ENCODE peak calls at places on chromosomes 1 and 21, in five cellular contexts. B is HCT116, W is DND-41, G is trophoblast cell, S is PC-3. I is an unnamed sample.

GRCh38 chr1:29171089-29171488 is 10.6 kb downstream of the SRSF4 start:
- DNase-seq in B (no peak), W (no peak), G (no peak), S (no peak), I (no peak)

GRCh38 chr21:42336065-42336464 is 14.7 kb downstream of the TFF2 start:
- DNase-seq in B (no peak), W (no peak), G (peak), S (no peak), I (no peak)

GRCh38 chr1:203407301-203407700 is 56.4 kb upstream of the FMOD start:
- DNase-seq in B (no peak), W (no peak), G (no peak), S (no peak), I (no peak)

GRCh38 chr1:161020573-161021167 is at the start of gene F11R:
- DNase-seq in B (no peak), W (no peak), G (peak), S (peak), I (no peak)

GRCh38 chr1:93414749-93415148 is 33.2 kb upstream of the FNBP1L start:
- DNase-seq in B (no peak), W (no peak), G (no peak), S (no peak), I (no peak)

GRCh38 chr21:38909929-38910328 is 104.2 kb downstream of the ETS2 start:
- DNase-seq in B (no peak), W (no peak), G (no peak), S (no peak), I (no peak)

GRCh38 chr1:173475564-173476196 is 1.5 kb upstream of the PRDX6 start:
- DNase-seq in B (no peak), W (no peak), G (peak), S (peak), I (peak)

GRCh38 chr1:103448560-103448959 is 76.9 kb upstream of the RNPC3 start:
- DNase-seq in B (no peak), W (no peak), G (no peak), S (no peak), I (peak)

GRCh38 chr1:201142854-201143725 is 11.2 kb downstream of the TMEM9 start:
- DNase-seq in B (no peak), W (no peak), G (no peak), S (no peak), I (no peak)

GRCh38 chr1:230794431-230794830 is 47.2 kb downstream of the CAPN9 start:
- DNase-seq in B (no peak), W (no peak), G (no peak), S (peak), I (no peak)

GRCh38 chr1:110050602-110051261 is 16.3 kb downstream of the STRIP1 start:
- DNase-seq in B (no peak), W (no peak), G (no peak), S (no peak), I (no peak)
- H3K4me2 ChIP-seq in B (no peak), W (no peak), G (no peak), S (no peak), I (no peak)

GRCh38 chr1:2352341-2353214 is 38.8 kb downstream of the MORN1 start:
- DNase-seq in B (no peak), W (no peak), G (no peak), S (no peak), I (no peak)
- H3K9ac ChIP-seq in B (no peak), W (no peak), G (no peak), S (no peak), I (no peak)

GRCh38 chr1:78334114-78334513 is 156.7 kb upstream of the PTGFR start:
- DNase-seq in B (no peak), W (no peak), G (no peak), S (no peak), I (no peak)

GRCh38 chr1:78340006-78340405 is 150.8 kb upstream of the PTGFR start:
- DNase-seq in B (peak), W (no peak), G (peak), S (peak), I (peak)

GRCh38 chr1:78333426-78334012 is 157.3 kb upstream of the PTGFR start:
- DNase-seq in B (peak), W (no peak), G (peak), S (peak), I (peak)

GRCh38 chr1:78334952-78335351 is 155.8 kb upstream of the PTGFR start:
- DNase-seq in B (no peak), W (no peak), G (no peak), S (no peak), I (no peak)

GRCh38 chr1:78339490-78339889 is 151.3 kb upstream of the PTGFR start:
- DNase-seq in B (no peak), W (no peak), G (peak), S (peak), I (peak)
- H2AFZ ChIP-seq in B (no peak), W (no peak), G (no peak), S (no peak), I (peak)

DNA sequence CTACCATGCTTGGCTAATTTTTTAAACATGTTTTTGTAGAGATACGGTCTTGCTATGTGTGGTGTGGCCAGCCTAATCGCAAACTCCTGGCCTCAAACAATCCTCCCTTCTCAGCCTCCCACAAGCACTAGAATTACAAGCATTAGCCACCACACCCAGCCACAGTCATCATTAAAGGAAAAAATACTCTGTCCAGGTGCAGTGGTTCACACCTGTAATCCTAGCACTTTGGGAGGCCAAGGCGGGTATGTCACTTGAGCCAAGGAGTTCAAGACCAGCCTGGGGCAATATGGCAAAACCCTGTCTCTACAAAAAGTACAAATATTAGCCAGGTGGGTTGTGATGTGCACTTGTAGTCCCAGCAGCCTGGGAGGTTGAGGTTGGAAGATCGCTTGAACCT is 25.0 kb upstream of the NLRP3 start:
- DNase-seq in B (no peak), W (no peak), G (peak), S (no peak), I (no peak)
- H3K4me2 ChIP-seq in B (no peak), W (no peak), G (no peak), S (no peak), I (no peak)

GRCh38 chr21:23384679-23385078 is 2222.6 kb downstream of the MRPL39 start:
- DNase-seq in B (no peak), W (no peak), G (no peak), S (no peak), I (no peak)
- H3K9ac ChIP-seq in B (no peak), W (no peak), G (no peak), S (no peak), I (no peak)

DNA sequence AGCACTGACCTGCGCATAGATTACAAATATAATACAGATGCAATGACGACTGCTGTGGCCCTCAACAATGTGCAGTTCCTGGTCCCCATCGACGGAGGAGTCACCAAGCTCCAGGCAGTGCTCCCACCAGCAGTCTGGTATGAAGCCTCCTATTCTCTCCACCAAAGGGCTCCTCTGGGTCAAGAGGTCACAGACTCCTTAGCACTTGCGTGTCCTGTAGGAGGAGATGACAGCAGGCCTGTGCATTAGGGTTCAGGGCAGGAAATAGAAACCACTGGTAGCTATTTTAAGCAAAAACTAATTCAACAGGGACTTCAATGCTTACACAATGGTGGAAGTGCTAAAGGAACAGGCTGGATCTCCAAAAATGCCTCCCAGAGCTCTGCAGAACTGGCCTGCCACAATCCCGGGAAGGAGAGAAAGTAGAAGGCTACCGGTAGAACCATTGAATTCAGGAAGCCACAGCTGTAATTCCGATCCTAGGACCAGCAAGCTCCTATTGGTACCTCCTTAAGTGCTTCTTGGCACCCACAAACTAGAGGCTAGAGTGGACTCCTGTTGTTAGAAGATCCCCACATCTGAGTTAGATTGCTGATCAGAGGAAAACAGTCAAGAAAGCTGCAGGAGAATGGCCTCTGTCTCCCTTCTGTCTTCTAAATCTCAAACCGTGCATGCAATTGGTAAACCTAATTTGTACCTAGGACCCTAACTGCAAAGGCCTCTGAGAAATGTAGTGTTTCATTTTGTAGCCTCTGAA is 12.7 kb upstream of the DYNLT5 start:
- DNase-seq in B (no peak), W (no peak), G (no peak), S (no peak), I (no peak)
- H2AFZ ChIP-seq in B (no peak), W (peak), G (no peak), S (no peak), I (no peak)

DNA sequence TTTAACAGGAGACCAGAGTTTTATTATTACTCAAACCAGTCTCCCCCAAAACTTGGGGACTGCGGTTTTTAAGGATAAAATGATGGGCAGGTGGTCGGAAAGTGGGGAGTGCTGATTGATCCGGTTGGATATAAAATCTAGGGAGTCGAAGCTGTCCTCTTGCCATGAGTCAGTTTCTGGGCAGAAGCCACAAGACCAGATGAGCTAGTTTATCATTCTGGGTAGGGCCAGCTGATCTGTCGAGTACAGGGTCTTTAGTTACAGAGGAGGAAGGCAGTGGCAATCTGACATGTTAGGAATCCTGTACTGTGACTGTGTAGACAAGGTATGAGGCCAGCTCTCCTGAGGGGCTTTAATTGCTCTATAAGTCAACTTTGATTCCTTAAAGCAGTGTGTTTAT is 22.9 kb upstream of the FOXE3 start:
- DNase-seq in B (no peak), W (no peak), G (no peak), S (peak), I (no peak)
- H3K4me2 ChIP-seq in B (no peak), W (no peak), G (no peak), S (peak), I (no peak)

DNA sequence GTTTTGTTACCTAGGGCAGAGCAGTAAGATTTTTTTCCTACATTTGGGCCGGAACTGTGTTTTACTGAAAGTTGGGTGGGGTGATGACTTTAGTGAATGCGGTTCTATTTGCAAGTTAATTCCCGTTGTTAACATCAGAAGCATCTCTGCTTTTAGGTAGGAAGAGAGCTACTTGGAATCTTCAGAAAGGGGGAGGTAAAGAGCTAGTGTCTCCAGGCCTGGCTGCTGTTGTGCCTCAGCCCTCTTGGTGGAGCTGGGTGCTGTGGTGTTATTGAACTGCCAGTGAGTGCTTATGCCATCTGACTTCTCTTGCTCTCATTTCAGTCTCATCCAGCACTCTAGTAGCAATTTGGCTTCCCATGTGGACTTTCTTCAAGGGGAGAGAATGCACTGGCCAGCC is 3.4 kb downstream of the KDM4A start:
- DNase-seq in B (no peak), W (peak), G (no peak), S (peak), I (peak)
- H3K9ac ChIP-seq in B (no peak), W (peak), G (no peak), S (no peak), I (no peak)

DNA sequence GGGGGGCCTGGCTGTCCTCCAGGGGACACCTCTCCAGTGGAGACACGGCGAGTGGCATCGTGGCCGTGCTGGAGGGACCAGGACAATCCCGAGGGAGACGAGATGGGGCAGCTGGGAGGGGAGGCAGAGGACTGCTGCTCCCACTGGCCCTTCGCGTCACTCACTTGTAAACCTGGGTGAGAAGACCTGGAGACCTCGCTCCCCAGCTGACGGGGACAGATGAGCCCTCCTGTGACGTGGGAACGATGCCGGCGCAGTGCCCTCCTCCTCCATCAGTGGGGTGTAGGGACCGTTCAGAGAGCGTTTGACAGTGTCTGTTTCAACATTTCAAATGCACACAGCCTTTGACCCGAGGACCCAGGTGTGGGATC is 4.6 kb downstream of the SPATC1L start:
- DNase-seq in B (no peak), W (no peak), G (no peak), S (no peak), I (no peak)
- H2AFZ ChIP-seq in B (no peak), W (no peak), G (no peak), S (no peak), I (no peak)

GRCh38 chr1:32364836-32365235 is 2.5 kb downstream of the TSSK3 start:
- DNase-seq in B (no peak), W (no peak), G (no peak), S (no peak), I (no peak)

GRCh38 chr1:32361674-32362473 is 411 bp downstream of the FAM229A start:
- DNase-seq in B (no peak), W (no peak), G (peak), S (no peak), I (peak)

GRCh38 chr1:32361308-32361673 is 994 bp downstream of the FAM229A start:
- DNase-seq in B (no peak), W (no peak), G (no peak), S (no peak), I (no peak)

GRCh38 chr1:32363713-32364112 is 1.4 kb downstream of the TSSK3 start:
- DNase-seq in B (no peak), W (no peak), G (no peak), S (no peak), I (no peak)

DNA sequence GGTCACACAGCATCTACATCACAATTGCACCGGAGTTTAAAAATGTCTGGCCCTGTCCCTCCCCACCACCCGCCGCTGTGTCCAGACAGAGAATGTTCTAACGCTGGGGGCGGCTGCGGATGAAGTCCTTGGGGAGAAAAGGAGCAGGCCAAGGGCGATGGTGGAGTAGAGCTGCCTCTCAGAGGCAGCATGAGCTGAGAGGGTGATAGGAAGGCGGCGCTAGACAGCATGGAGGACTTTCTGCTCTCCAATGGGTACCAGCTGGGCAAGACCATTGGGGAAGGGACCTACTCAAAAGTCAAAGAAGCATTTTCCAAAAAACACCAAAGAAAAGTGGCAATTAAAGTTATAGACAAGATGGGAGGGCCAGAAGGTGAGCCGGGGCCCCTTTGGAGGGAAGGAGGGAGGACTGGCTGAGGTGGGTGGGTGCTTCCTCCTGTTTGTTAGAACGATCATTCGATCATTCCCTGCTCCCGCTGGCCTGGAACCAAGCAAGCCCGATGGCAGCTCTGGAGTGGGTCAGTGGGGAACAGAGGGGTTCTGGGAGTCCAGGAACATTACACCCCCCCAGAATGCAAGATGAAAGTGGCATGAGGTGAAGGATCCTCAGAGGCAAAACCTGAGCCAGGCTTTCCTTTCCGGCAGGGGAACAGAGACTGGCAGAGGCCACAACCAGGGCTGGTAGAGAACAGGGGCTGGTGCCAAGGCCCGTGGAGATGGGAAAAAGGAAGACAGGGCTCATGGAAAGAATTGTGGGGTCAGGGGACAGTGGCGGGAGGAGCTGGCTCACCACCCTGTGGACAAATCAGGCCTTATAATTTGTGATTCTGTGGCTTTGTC is at the start of the genes FAM229A and TSSK3:
- DNase-seq in B (no peak), W (no peak), G (no peak), S (no peak), I (no peak)
- H3K4me2 ChIP-seq in B (no peak), W (no peak), G (peak), S (peak), I (peak)